ENCODE peak calls at places on chromosomes 11 and 22, in ten cellular contexts. N, D, K, V, C, I, G, F, Z and B are unnamed samples.

GRCh38 chr11:62449451-62449851 is 30.6 kb downstream of the SCGB1A1 start:
- DNase-seq in N (no peak), D (no peak), K (peak; percentile 18), V (peak; percentile 71), C (no peak), I (no peak), G (peak; percentile 76), F (no peak), Z (no peak), B (no peak)

GRCh38 chr11:125069796-125070195 is 6.7 kb downstream of the SLC37A2 start:
- DNase-seq in N (no peak), D (no peak), K (no peak), V (no peak), C (no peak), I (peak; percentile 72), G (no peak), F (peak; percentile 62), Z (no peak), B (no peak)

GRCh38 chr11:34627197-34627596 is 6.3 kb downstream of the EHF start:
- DNase-seq in N (no peak), D (no peak), K (no peak), V (no peak), C (no peak), I (no peak), G (peak; percentile 16), F (no peak), Z (no peak), B (no peak)

GRCh38 chr11:7612661-7613393 is 60.5 kb downstream of the CYB5R2 start:
- DNase-seq in N (no peak), D (no peak), K (no peak), V (no peak), C (peak; percentile 69), I (peak; percentile 27), G (peak; percentile 96), F (no peak), Z (no peak), B (no peak)

GRCh38 chr22:49930596-49931412 is 12.4 kb downstream of the CRELD2 start:
- DNase-seq in N (peak; percentile 60), D (peak; percentile 72), K (peak; percentile 75), V (peak; percentile 83), C (peak; percentile 69), I (peak; percentile 87), G (peak; percentile 95), F (peak; percentile 79), Z (no peak), B (peak; percentile 43)

GRCh38 chr11:64312947-64313346 is 4.4 kb downstream of the TRMT112 start:
- DNase-seq in N (no peak), D (no peak), K (no peak), V (no peak), C (no peak), I (no peak), G (no peak), F (no peak), Z (peak; percentile 33), B (no peak)

GRCh38 chr22:23849009-23850006 is 8.4 kb upstream of the SLC2A11 start:
- DNase-seq in N (peak; percentile 87), D (peak; percentile 75), K (peak; percentile 86), V (peak; percentile 90), C (peak; percentile 93), I (peak; percentile 91), G (peak; percentile 51), F (peak; percentile 92), Z (peak; percentile 92), B (no peak)

GRCh38 chr22:50112151-50113118 is 22.6 kb downstream of the MOV10L1 start:
- DNase-seq in N (no peak), D (no peak), K (peak; percentile 36), V (no peak), C (no peak), I (peak; percentile 76), G (no peak), F (no peak), Z (no peak), B (no peak)

GRCh38 chr11:131246589-131247164 is 123.7 kb upstream of the NTM start:
- DNase-seq in N (peak; percentile 24), D (peak; percentile 12), K (peak; percentile 45), V (peak; percentile 50), C (peak; percentile 81), I (no peak), G (no peak), F (peak; percentile 67), Z (no peak), B (no peak)
- H3K4me3 ChIP-seq in N (no peak overlapping the region), D (no peak overlapping the region), K (no peak overlapping the region), V (no peak overlapping the region), C (no peak overlapping the region), I (no peak overlapping the region), G (no peak overlapping the region), F (no peak overlapping the region), Z (no peak overlapping the region), B (no peak overlapping the region)

GRCh38 chr11:120181446-120181992 is 29.3 kb upstream of the OAF start:
- DNase-seq in N (no peak), D (peak; percentile 4), K (no peak), V (no peak), C (no peak), I (no peak), G (no peak), F (peak; percentile 32), Z (no peak), B (no peak)

GRCh38 chr11:120179071-120179672 is 31.7 kb upstream of the OAF start:
- DNase-seq in N (no peak), D (peak; percentile 4), K (no peak), V (no peak), C (no peak), I (no peak), G (no peak), F (peak; percentile 13), Z (no peak), B (no peak)

GRCh38 chr11:120182357-120182756 is 28.5 kb upstream of the OAF start:
- DNase-seq in N (no peak), D (peak; percentile 4), K (no peak), V (no peak), C (peak; percentile 54), I (no peak), G (no peak), F (peak; percentile 36), Z (no peak), B (no peak)

GRCh38 chr11:120182790-120183491 is 27.9 kb upstream of the OAF start:
- DNase-seq in N (peak; percentile 62), D (peak; percentile 36), K (peak; percentile 63), V (peak; percentile 78), C (no peak), I (peak; percentile 32), G (no peak), F (peak; percentile 52), Z (no peak), B (no peak)

DNA sequence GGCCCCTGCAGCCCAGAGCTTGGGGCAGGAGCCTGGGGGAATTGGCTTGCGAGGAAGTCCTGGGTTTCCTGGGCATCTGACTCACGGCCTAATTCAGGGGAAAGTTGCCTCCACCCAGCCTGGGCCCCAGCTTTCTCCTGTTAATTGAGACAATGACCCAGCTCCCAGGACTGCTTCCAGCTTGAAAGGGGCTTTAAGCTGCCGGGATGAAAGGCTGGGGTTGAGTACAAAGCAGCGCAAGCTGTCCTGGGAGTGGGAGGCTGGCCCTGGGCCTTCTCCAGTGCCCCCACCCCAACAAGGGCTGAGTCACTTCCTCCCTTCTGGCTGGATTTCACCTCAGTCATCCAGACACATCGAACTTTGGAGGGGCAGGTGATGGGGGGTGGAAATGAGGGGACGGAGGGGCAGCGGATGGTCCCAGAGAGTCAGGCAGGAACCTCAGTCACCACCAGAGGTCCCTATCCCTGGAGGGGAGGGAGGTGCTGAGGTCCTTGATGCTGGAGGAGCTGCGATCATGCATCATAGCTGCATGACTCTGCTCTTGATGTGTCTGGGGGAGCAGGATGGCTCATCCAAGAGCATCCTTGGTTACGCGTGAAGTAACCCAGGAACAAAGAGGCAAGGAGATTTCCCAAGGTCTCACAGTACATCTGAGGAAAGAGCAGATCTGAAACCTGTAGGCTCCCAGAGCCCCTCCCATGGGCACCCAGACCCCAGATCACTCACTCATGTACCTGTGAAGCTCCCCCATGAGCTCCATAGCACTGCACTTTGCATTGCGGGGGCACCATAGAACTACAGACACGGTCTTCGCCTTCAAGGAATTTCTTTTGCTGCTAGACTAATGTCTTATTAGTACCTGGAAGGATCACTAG is 30.0 kb upstream of the OAF start:
- DNase-seq in N (no peak), D (peak; percentile 4), K (no peak), V (no peak), C (peak; percentile 86), I (peak; percentile 37), G (no peak), F (peak; percentile 31), Z (no peak), B (no peak)
- TF ChIP-seq CTCF in N (no peak), D (peak; percentile 25), K (peak; percentile 6), V (peak; percentile 8), C (peak; percentile 43), I (peak; percentile 22), G (no peak), F (no peak), Z (no peak), B (peak; percentile 22)

GRCh38 chr11:75537740-75538139 is 12.0 kb upstream of the GDPD5 start:
- DNase-seq in N (no peak), D (no peak), K (no peak), V (no peak), C (no peak), I (no peak), G (no peak), F (no peak), Z (no peak), B (no peak)

GRCh38 chr11:75538150-75538942 is 12.6 kb upstream of the GDPD5 start:
- DNase-seq in N (no peak), D (no peak), K (no peak), V (no peak), C (no peak), I (no peak), G (no peak), F (no peak), Z (peak; percentile 57), B (no peak)

GRCh38 chr11:75535039-75535563 is 9.4 kb upstream of the GDPD5 start:
- DNase-seq in N (no peak), D (no peak), K (peak; percentile 16), V (no peak), C (no peak), I (no peak), G (no peak), F (no peak), Z (no peak), B (no peak)

GRCh38 chr11:75539459-75540022 is 13.8 kb upstream of the GDPD5 start:
- DNase-seq in N (no peak), D (no peak), K (peak; percentile 7), V (no peak), C (no peak), I (no peak), G (no peak), F (no peak), Z (peak; percentile 50), B (no peak)

GRCh38 chr11:75536786-75537629 is 11.3 kb upstream of the GDPD5 start:
- DNase-seq in N (no peak), D (no peak), K (peak; percentile 15), V (no peak), C (no peak), I (no peak), G (peak; percentile 91), F (no peak), Z (no peak), B (no peak)
- H3K4me3 ChIP-seq in N (no peak overlapping the region), D (no peak overlapping the region), K (no peak overlapping the region), V (no peak overlapping the region), C (no peak overlapping the region), I (no peak overlapping the region), G (peak overlapping the region; percentile 24), F (no peak overlapping the region), Z (no peak overlapping the region), B (no peak overlapping the region)

DNA sequence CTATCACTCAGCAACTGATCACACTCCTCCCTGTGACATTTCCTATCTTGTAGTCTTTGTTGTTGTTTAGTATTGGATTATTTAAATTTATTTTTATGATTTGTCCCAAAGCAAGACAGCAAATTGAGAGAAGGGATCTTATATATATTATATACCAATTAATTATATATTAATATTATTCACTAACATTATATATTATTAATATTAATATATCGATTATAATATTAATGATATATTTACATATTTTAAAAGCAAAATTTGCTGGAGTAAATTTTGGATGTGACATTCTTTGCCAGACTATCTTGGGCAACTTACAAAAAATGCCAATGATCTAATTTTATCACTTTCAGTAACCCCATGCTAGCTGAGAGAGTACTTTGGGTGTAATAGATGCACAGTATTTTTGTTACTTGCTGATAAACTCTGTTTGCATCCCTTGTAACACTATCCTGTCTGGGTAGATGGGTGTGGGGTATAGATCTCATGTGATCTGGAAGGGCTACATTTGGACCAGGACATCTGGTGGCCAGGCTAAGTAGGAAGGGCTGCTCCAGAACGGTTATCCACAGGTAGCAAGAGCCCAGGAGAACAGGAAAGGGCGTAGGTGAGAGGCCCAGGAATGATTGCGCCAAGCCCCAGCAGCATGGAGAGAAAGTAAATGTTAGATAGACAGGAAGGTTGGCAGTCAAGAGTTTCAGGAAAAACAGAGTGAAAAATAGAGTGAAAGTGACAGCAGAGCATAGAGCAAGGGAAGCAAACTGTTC is 608.6 kb upstream of the KIRREL3 start:
- DNase-seq in N (no peak), D (no peak), K (no peak), V (no peak), C (peak; percentile 43), I (no peak), G (no peak), F (no peak), Z (no peak), B (no peak)
- TF ChIP-seq CTCF in N (no peak), D (no peak), K (no peak), V (no peak), C (peak; percentile 40), I (no peak), G (no peak), F (no peak), Z (no peak), B (no peak)